ENCODE peak calls at places on chromosomes 7 and 10, in six cellular contexts. S, P, U, H, Z and C are unnamed samples.

GRCh38 chr7:5005066-5005465 is 40.6 kb upstream of the RBAK start:
- DNase-seq in S (no peak), P (no peak), U (no peak), H (no peak), Z (no peak), C (no peak)

GRCh38 chr7:1525409-1525808 is 5.1 kb upstream of the MAFK start:
- DNase-seq in S (no peak), P (no peak), U (no peak), H (no peak), Z (no peak), C (no peak)

GRCh38 chr10:9010931-9011670 is 956.6 kb downstream of the GATA3 start:
- DNase-seq in S (no peak), P (no peak), U (no peak), H (no peak), Z (no peak), C (no peak)

GRCh38 chr10:86950349-86950748 is 7.1 kb downstream of the MMRN2 start:
- DNase-seq in S (no peak), P (no peak), U (no peak), H (no peak), Z (no peak), C (no peak)

GRCh38 chr10:119858063-119858462 is 14.6 kb downstream of the MCMBP start:
- DNase-seq in S (no peak), P (no peak), U (no peak), H (no peak), Z (no peak), C (no peak)

GRCh38 chr7:10429516-10429915 is 544.2 kb upstream of the PHF14 start:
- DNase-seq in S (no peak), P (no peak), U (no peak), H (no peak), Z (no peak), C (no peak)

GRCh38 chr10:122639801-122640200 is 59.8 kb downstream of the C10orf120 start:
- DNase-seq in S (no peak), P (no peak), U (no peak), H (no peak), Z (no peak), C (no peak)

GRCh38 chr7:74290999-74291441 is 1.8 kb downstream of the CLIP2 start:
- DNase-seq in S (no peak), P (no peak), U (no peak), H (no peak), Z (no peak), C (no peak)

GRCh38 chr7:55366461-55367138 is 1.5 kb downstream of the LANCL2 start:
- DNase-seq in S (no peak), P (peak), U (no peak), H (no peak), Z (no peak), C (no peak)

GRCh38 chr7:98334077-98334476 is 52.6 kb downstream of the BRI3 start:
- DNase-seq in S (no peak), P (no peak), U (no peak), H (no peak), Z (no peak), C (no peak)

GRCh38 chr10:55280696-55281095 is 479.7 kb upstream of the PCDH15 start:
- DNase-seq in S (no peak), P (no peak), U (no peak), H (no peak), Z (no peak), C (no peak)

GRCh38 chr7:82699773-82700186 is 256.2 kb upstream of the CACNA2D1 start:
- DNase-seq in S (no peak), P (no peak), U (no peak), H (peak), Z (no peak), C (no peak)

GRCh38 chr7:55191161-55191925 is 172.5 kb downstream of the EGFR start:
- DNase-seq in S (no peak), P (no peak), U (no peak), H (no peak), Z (no peak), C (no peak)

GRCh38 chr10:79066460-79067240 is 2.1 kb upstream of the ZMIZ1 start:
- DNase-seq in S (no peak), P (peak), U (peak), H (peak), Z (no peak), C (no peak)

GRCh38 chr7:71236488-71237179 is 104.7 kb downstream of the GALNT17 start:
- DNase-seq in S (no peak), P (no peak), U (no peak), H (no peak), Z (no peak), C (no peak)